ENCODE peak calls at places on chromosomes 5 and 9, in seven cellular contexts. O is heart left ventricle; I is CD4-positive, alpha-beta T cell; L is Peyer's patch; Y is fibroblast of pulmonary artery; Q is H9; J is chondrocyte. N is an unnamed sample.

GRCh38 chr9:116163293-116164055 is 9.9 kb downstream of the PAPPA start:
- DNase-seq in O (no peak), L (no peak), Q (no peak), J (no peak), Y (no peak), I (no peak), N (no peak)

GRCh38 chr5:66882592-66883227 is 286.5 kb downstream of the MAST4 start:
- DNase-seq in I (no peak), J (no peak), L (no peak), O (no peak), Q (no peak), Y (peak; percentile 80), N (no peak)

GRCh38 chr5:14405706-14406553 is 175.7 kb upstream of the OTULINL start:
- DNase-seq in L (no peak), J (no peak), Q (no peak), I (no peak), O (no peak), Y (peak; percentile 42), N (no peak)

GRCh38 chr9:128420651-128421473 is at the start of gene CERCAM:
- DNase-seq in I (peak; percentile 54), Y (peak; percentile 39), L (peak; percentile 67), O (peak; percentile 68), Q (peak; percentile 65), J (no peak), N (peak; percentile 88)

GRCh38 chr5:78792342-78793055 is 143.9 kb upstream of the LHFPL2 start:
- DNase-seq in L (no peak), J (no peak), O (no peak), Q (no peak), Y (no peak), I (no peak), N (no peak)

GRCh38 chr5:111748304-111748763 is 8.7 kb downstream of the NREP start:
- DNase-seq in O (no peak), J (no peak), Y (peak; percentile 77), Q (no peak), L (no peak), I (no peak), N (no peak)

GRCh38 chr9:115115117-115115880 is 2.7 kb downstream of the TNC start:
- DNase-seq in O (no peak), L (no peak), Q (no peak), J (no peak), I (no peak), Y (no peak), N (no peak)

GRCh38 chr5:93909356-93909755 is 168.0 kb upstream of the POU5F2 start:
- DNase-seq in L (no peak), J (no peak), O (no peak), Y (peak; percentile 38), Q (no peak), I (no peak), N (no peak)

GRCh38 chr5:67639311-67639710 is 442.7 kb upstream of the CD180 start:
- DNase-seq in Y (peak; percentile 20), Q (no peak), I (no peak), J (no peak), O (peak; percentile 55), L (no peak), N (no peak)

GRCh38 chr5:28009526-28010025 is 971.2 kb upstream of the CDH9 start:
- DNase-seq in I (no peak), O (no peak), Q (no peak), Y (no peak), J (no peak), L (no peak), N (no peak)

GRCh38 chr5:96942911-96943310 is 7.0 kb downstream of the LNPEP start:
- DNase-seq in Q (no peak), O (no peak), I (no peak), L (no peak), Y (no peak), J (no peak), N (no peak)

GRCh38 chr5:88882321-88883038 is 504 bp downstream of the MEF2C start:
- DNase-seq in L (no peak), Q (no peak), J (no peak), I (no peak), Y (peak; percentile 29), O (no peak), N (no peak)

GRCh38 chr5:131246515-131246914 is 17.3 kb upstream of the CDC42SE2 start:
- DNase-seq in O (no peak), Y (no peak), Q (no peak), I (no peak), L (no peak), J (no peak), N (no peak)

DNA sequence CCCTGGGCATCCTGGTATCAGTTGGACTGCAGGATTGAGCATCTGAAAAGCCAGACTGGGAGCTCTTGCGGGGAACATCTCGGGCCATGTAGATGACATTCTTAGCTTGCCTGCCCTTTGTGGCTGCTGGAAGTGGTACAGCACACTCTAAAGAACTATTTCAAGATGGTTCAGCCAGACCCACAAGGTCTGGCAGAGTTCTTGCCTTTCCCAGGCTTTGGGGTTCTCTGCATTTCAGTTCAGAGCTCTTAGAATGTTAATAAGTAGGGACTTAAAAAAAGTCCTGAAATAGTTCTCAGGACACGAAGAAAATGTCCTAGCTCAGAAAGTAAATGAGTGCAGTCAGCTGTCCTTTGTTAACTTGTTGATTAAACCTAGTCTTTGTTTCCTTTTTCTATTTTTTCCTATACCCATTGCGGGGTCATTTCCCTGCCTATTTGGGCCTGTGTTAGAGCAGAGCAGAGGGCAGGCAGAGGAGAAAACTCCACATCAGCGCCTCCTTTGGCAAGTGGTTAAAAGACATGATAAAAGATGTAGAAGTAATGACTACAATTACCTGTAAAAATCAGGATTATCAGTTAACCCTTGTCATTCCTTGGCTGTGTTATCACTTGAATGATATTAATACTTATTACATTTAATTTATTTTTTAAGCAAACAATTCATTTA is 291.5 kb downstream of the ZSWIM6 start:
- DNase-seq in Q (peak; percentile 52), J (no peak), O (no peak), I (no peak), Y (no peak), L (no peak), N (no peak)
- TF ChIP-seq CTCF in Q (peak; percentile 68), J (peak; percentile 62), O (peak; percentile 15), I (no peak), Y (peak; percentile 34), L (no peak), N (peak; percentile 36)

GRCh38 chr5:42974546-42974945 is 65.6 kb downstream of the ANXA2R start:
- DNase-seq in J (no peak), Q (no peak), L (no peak), Y (no peak), I (no peak), O (no peak), N (no peak)

GRCh38 chr5:42965934-42966333 is 74.2 kb downstream of the ANXA2R start:
- DNase-seq in L (no peak), Q (no peak), Y (no peak), J (no peak), I (no peak), O (no peak), N (no peak)

DNA sequence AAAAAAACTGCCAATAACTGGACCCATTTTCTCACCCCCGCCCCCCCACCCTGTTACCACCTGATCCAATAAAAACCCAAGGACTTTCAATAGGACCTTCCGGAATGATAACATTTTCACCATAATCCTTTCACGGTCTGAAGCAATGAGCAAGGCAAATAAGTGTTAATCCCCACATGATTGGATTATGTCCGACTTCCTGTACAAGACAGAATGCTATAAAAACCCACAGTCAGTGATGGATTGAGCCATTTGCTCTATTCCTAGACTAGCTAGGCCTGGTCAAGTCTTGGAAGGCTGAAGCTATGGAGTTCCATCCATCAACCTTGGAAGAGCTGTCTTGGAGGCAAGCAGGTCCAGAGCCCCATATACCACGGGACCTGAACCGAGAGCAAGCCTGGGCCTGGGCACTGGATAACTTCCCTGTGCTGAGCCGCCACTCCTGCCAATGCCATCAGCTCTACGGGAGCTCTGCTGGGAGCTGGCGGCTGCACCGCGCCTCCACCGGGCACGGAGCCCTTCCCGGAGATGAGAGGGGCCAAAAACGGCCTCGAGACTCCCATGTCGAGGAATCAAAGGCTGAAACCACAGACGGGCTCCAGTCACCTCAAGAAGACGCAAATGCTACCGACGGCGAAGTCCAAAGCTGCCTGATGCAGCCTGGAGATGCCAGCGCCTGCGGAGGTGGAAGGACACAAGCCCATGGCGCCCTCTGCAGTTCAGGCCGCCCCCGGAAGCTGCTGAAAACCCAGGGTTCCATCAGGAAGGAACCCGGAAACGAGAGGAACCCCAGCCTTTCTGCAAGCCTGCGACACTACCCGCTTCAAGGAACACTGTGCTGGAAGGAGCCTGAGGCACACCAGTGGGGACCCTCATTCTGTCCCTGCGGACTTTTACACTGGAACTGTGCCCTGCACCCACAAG is 69.2 kb downstream of the ANXA2R start:
- DNase-seq in I (no peak), J (no peak), L (no peak), O (no peak), Y (no peak), Q (peak; percentile 77), N (no peak)
- TF ChIP-seq CTCF in I (peak; percentile 27), J (peak; percentile 17), L (no peak), O (peak; percentile 36), Y (peak; percentile 20), Q (peak; percentile 69), N (no peak)

GRCh38 chr9:137441935-137442321 is 771 bp upstream of the ENTPD8 start:
- DNase-seq in L (no peak), I (no peak), O (no peak), Y (no peak), J (no peak), Q (no peak), N (no peak)

GRCh38 chr9:137446851-137447471 is 5.8 kb upstream of the ENTPD8 start:
- DNase-seq in O (peak; percentile 24), J (no peak), Q (no peak), L (no peak), Y (no peak), I (no peak), N (no peak)

GRCh38 chr9:137445275-137445807 is 4.2 kb upstream of the ENTPD8 start:
- DNase-seq in Q (peak; percentile 76), L (peak; percentile 85), Y (peak; percentile 77), O (peak; percentile 69), I (peak; percentile 86), J (peak; percentile 55), N (no peak)

GRCh38 chr9:137445930-137446431 is 4.8 kb upstream of the ENTPD8 start:
- DNase-seq in Q (no peak), J (no peak), I (no peak), Y (no peak), O (peak; percentile 22), L (no peak), N (no peak)

DNA sequence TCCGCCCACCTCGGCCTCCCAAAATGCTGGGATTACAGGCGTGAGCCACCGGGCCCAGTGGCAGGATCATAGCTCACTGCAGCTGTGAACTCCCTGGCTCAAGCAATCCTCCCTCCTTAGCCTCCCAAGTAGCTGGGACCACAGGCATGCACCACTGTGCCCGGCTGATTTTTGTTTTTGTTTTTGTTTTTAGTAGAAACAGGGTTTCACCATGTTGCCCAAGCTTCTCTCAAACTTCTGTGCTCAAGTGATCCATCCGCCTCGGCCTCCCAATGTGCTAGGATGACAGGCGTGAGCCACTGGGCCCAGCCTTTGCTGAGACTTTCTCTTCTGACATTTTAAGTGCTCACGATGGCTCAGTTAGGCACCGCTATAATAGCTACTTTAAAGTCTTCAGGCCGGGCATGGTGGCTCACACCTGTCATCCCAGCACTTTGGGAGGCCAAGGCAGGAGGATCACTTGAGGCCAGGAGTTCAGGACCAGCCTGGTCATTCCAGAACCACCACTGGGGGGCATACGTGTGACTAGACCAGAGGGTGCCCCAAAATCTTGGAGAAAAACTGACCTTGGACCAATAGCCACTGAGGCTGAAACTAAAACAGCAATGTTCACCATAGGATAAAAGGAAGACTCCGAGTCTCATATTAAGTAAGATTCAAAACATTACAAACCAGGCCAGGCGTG is 3.1 kb upstream of the ENTPD8 start:
- DNase-seq in O (peak; percentile 9), I (no peak), Y (no peak), Q (no peak), J (peak; percentile 14), L (no peak), N (no peak)
- TF ChIP-seq CTCF in O (no peak), I (no peak), Y (no peak), Q (peak; percentile 20), J (no peak), L (no peak), N (no peak)

GRCh38 chr5:86463339-86463738 is 154.4 kb upstream of the COX7C start:
- DNase-seq in L (no peak), O (no peak), Y (no peak), I (no peak), J (no peak), Q (peak; percentile 73), N (no peak)
- TF ChIP-seq CTCF in L (no peak), O (no peak), Y (no peak), I (no peak), J (no peak), Q (peak; percentile 72), N (no peak)